ENCODE peak calls at places on chromosomes 2 and 18, in four cellular contexts. W, R, D and O are unnamed samples.

GRCh38 chr2:88521445-88522070 is 69.1 kb upstream of the FOXI3 start:
- DNase-seq in W (no peak), R (peak), D (no peak), O (no peak)

GRCh38 chr2:73640537-73640936 is 1.7 kb downstream of the NAT8 start:
- DNase-seq in W (no peak), R (no peak), D (no peak), O (no peak)

GRCh38 chr2:110773470-110773921 is 41.1 kb downstream of the ACOXL start:
- DNase-seq in W (no peak), R (no peak), D (no peak), O (no peak)

GRCh38 chr2:126639276-126639675 is 16.7 kb upstream of the GYPC start:
- DNase-seq in W (no peak), R (no peak), D (no peak), O (no peak)

GRCh38 chr2:154195644-154196221 is 324.0 kb downstream of the GALNT13 start:
- DNase-seq in W (no peak), R (peak), D (peak), O (no peak)

GRCh38 chr18:53193870-53194269 is 853.9 kb downstream of the DCC start:
- DNase-seq in W (no peak), R (no peak), D (no peak), O (no peak)

GRCh38 chr2:103445356-103445755 is 683.5 kb downstream of the TMEM182 start:
- DNase-seq in W (peak), R (no peak), D (peak), O (no peak)

GRCh38 chr2:234792566-234792965 is 159.3 kb upstream of the SH3BP4 start:
- DNase-seq in W (no peak), R (peak), D (no peak), O (no peak)

GRCh38 chr2:7773362-7773973 is 856.3 kb downstream of the RNF144A start:
- DNase-seq in W (no peak), R (no peak), D (no peak), O (no peak)